ENCODE peak calls at places on chromosome 11, in six cellular contexts. O is fibroblast of pulmonary artery, A is body of pancreas, Z is stomach, Y is endodermal cell, Q is hepatocyte. G is an unnamed sample.

GRCh38 chr11:74783241-74783871 is 34.7 kb downstream of the RNF169 start:
- DNase-seq in A (no peak), O (peak; percentile 44), Q (no peak), Y (no peak), Z (no peak), G (no peak)

GRCh38 chr11:47858169-47858543 is 10.0 kb upstream of the NUP160 start:
- DNase-seq in Q (peak; percentile 27), Y (no peak), Z (no peak), O (peak; percentile 69), A (no peak), G (no peak)

GRCh38 chr11:69924308-69925161 is 105.3 kb upstream of the FGF3 start:
- DNase-seq in Q (no peak), Y (no peak), O (no peak), A (no peak), Z (no peak), G (no peak)

GRCh38 chr11:88352139-88352538 is 14.6 kb upstream of the CTSC start:
- DNase-seq in A (peak; percentile 11), Y (no peak), Z (no peak), Q (peak; percentile 11), O (peak; percentile 27), G (no peak)

GRCh38 chr11:129738242-129738641 is 77.4 kb upstream of the TMEM45B start:
- DNase-seq in Y (no peak), Z (no peak), O (no peak), A (no peak), Q (no peak), G (no peak)

GRCh38 chr11:20501971-20502370 is 97.4 kb upstream of the SLC6A5 start:
- DNase-seq in Z (no peak), A (no peak), Q (no peak), Y (no peak), O (no peak), G (no peak)

GRCh38 chr11:17793642-17794170 is 59.1 kb downstream of the KCNC1 start:
- DNase-seq in Z (no peak), O (no peak), Y (no peak), A (no peak), Q (no peak), G (no peak)

GRCh38 chr11:76799061-76799804 is 16.1 kb downstream of the TSKU start:
- DNase-seq in Z (peak; percentile 86), Y (peak; percentile 96), Q (peak; percentile 92), O (peak; percentile 76), A (peak; percentile 88), G (no peak)

GRCh38 chr11:17496406-17496805 is 19.8 kb upstream of the ABCC8 start:
- DNase-seq in A (no peak), Z (no peak), O (peak; percentile 83), Q (no peak), Y (no peak), G (no peak)

GRCh38 chr11:126307706-126308105 is 3.8 kb downstream of the DCPS start:
- DNase-seq in Q (peak; percentile 63), Z (no peak), O (peak; percentile 73), Y (peak; percentile 84), A (peak; percentile 61), G (peak; percentile 61)

GRCh38 chr11:69172674-69173073 is 16.9 kb downstream of the SMIM38 start:
- DNase-seq in O (peak; percentile 20), Y (peak; percentile 65), Q (no peak), A (no peak), Z (no peak), G (no peak)

GRCh38 chr11:17686185-17686980 is 33.0 kb upstream of the MYOD1 start:
- DNase-seq in Y (no peak), Q (no peak), Z (no peak), O (no peak), A (no peak), G (no peak)

GRCh38 chr11:74388678-74389327 is 9.4 kb downstream of the PGM2L1 start:
- DNase-seq in O (peak; percentile 62), Y (peak; percentile 83), Q (peak; percentile 79), A (peak; percentile 78), Z (peak; percentile 69), G (peak; percentile 80)

GRCh38 chr11:103863497-103863896 is 172.9 kb upstream of the DDI1 start:
- DNase-seq in A (no peak), O (peak; percentile 56), Y (no peak), Z (no peak), Q (no peak), G (no peak)

GRCh38 chr11:88293931-88294330 is 43.6 kb downstream of the CTSC start:
- DNase-seq in Q (no peak), Z (no peak), A (no peak), O (no peak), Y (peak; percentile 70), G (no peak)

GRCh38 chr11:13315517-13316432 is 38.2 kb downstream of the BMAL1 start:
- DNase-seq in Q (no peak), O (no peak), Y (no peak), A (no peak), Z (no peak), G (no peak)

GRCh38 chr11:70212227-70212811 is 9.2 kb downstream of the FADD start:
- DNase-seq in A (no peak), O (no peak), Q (peak; percentile 59), Z (peak; percentile 64), Y (peak; percentile 86), G (peak; percentile 84)

DNA sequence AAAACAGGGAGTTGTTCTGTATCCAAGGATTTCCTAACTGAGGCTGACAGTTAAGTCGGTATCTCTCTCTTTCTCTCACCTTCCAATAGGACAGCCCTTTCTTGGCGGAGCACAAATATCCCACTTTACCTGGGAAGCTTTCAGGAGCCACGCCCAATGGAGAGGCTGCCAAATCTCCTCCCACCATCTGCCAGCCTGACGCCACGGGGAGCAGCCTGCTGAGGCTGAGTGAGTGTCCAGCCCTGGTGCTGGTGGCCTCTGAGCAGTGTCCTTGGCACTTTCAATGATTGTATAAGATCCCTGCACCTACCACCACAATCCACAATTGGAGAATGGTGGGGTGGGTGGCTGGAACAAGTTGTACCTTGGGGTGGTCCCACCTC is 33.7 kb downstream of the CYB5R2 start:
- DNase-seq in O (no peak), Y (peak; percentile 59), A (peak; percentile 70), Z (peak; percentile 83), Q (no peak), G (no peak)
- H3K4me3 ChIP-seq in O (no peak overlapping the region), Y (no peak overlapping the region), A (no peak overlapping the region), Z (no peak overlapping the region), Q (no peak overlapping the region), G (no peak overlapping the region)

DNA sequence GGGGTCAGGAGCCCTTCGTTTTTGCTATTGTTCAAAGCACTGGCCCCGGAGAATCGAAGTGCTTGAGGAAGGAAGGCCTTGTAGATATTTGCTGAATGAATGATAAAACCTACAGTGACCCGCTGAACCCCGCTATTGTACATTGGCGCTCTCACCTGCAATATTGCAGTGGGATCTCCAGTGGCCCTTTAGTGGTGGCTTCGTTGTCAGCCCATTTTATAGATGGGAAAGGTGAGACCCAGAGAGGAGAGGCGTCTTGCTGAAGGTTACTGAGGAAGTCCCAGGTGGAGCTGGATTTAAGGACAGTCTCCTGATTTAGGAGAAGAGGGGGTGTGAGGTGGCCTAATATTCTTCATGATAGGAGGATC is 1.2 kb downstream of the CDC42EP2 start:
- DNase-seq in O (no peak), Z (no peak), A (no peak), Y (no peak), Q (no peak), G (no peak)
- TF ChIP-seq CTCF in O (no peak), Z (no peak), A (peak; percentile 8), Y (peak; percentile 11), Q (peak; percentile 2), G (peak; percentile 37)

GRCh38 chr11:2445107-2445947 is 519 bp downstream of the KCNQ1 start:
- DNase-seq in O (no peak), A (peak; percentile 65), Y (no peak), Z (peak; percentile 55), Q (no peak), G (no peak)
- H3K4me3 ChIP-seq in O (no peak overlapping the region), A (peak overlapping the region; percentile 69), Y (no peak overlapping the region), Z (peak overlapping the region; percentile 55), Q (no peak overlapping the region), G (peak overlapping the region; percentile 39)

GRCh38 chr11:91773090-91773489 is 451.5 kb upstream of the FAT3 start:
- DNase-seq in Q (no peak), A (no peak), Y (peak; percentile 80), Z (no peak), O (peak; percentile 30), G (peak; percentile 57)
- TF ChIP-seq CTCF in Q (no peak), A (no peak), Y (peak; percentile 80), Z (no peak), O (peak; percentile 18), G (peak; percentile 49)

GRCh38 chr11:29184939-29185890 is 831.6 kb downstream of the KCNA4 start:
- DNase-seq in Z (no peak), Y (no peak), Q (no peak), O (peak; percentile 98), A (no peak), G (no peak)
- H3K4me3 ChIP-seq in Z (no peak overlapping the region), Y (no peak overlapping the region), Q (no peak overlapping the region), O (peak overlapping the region; percentile 13), A (no peak overlapping the region), G (no peak overlapping the region)

GRCh38 chr11:45089251-45089650 is 57.2 kb upstream of the PRDM11 start:
- DNase-seq in Z (peak; percentile 33), Y (no peak), O (peak; percentile 98), A (peak; percentile 88), Q (no peak), G (no peak)

GRCh38 chr11:45090607-45091006 is 55.8 kb upstream of the PRDM11 start:
- DNase-seq in Z (no peak), O (no peak), Y (no peak), Q (no peak), A (no peak), G (no peak)

GRCh38 chr11:45087761-45088160 is 58.7 kb upstream of the PRDM11 start:
- DNase-seq in Y (no peak), Q (no peak), A (no peak), Z (no peak), O (no peak), G (no peak)

GRCh38 chr11:45091563-45092392 is 54.7 kb upstream of the PRDM11 start:
- DNase-seq in Y (peak; percentile 90), Q (no peak), Z (no peak), O (peak; percentile 67), A (peak; percentile 52), G (peak; percentile 72)

GRCh38 chr11:45089845-45090499 is 56.5 kb upstream of the PRDM11 start:
- DNase-seq in Z (no peak), O (peak; percentile 68), A (no peak), Y (peak; percentile 78), Q (no peak), G (no peak)
- TF ChIP-seq CTCF in Z (no peak), O (peak; percentile 41), A (no peak), Y (peak; percentile 72), Q (peak; percentile 18), G (no peak)

DNA sequence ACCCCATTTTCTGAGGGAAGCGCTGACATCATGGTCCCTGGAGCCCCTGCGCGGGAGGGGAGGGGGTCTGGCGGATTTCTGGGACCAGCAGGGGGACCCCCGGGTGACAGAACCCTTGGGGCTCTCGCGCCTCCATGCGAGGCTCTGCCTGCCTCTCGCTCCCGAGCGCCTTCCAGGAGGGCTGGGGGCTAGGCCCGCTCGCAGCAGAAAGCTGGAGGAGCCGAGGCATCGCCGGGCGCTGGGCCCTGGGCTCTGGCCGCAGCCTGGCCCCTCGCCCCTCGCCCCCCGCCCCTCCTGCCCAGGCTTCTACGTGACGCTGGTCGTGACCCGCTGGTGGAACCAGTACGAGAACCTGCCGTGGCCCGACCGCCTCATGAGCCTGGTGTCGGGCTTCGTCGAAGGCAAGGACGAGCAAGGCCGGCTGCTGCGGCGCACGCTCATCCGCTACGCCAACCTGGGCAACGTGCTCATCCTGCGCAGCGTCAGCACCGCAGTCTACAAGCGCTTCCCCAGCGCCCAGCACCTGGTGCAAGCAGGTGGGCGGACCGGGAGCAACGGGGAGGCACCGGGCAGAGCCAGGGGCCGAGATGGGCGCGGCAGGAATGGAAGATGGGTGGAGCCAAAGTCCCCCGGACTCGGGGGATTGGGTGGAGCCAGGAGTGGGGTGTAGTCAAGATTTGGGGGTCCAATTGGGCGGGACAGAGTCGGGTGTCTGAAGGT is 5.4 kb downstream of the BEST1 start:
- DNase-seq in Y (peak; percentile 91), O (no peak), Q (peak; percentile 58), A (no peak), Z (no peak), G (no peak)
- H3K4me3 ChIP-seq in Y (no peak overlapping the region), O (peak overlapping the region; percentile 52), Q (peak overlapping the region; percentile 29), A (no peak overlapping the region), Z (peak overlapping the region; percentile 36), G (peak overlapping the region; percentile 43)